ENCODE peak calls at places on chromosome 14, in ten cellular contexts. R, U, L, B, D, A, T, X, Z and O are unnamed samples.

GRCh38 chr14:81269100-81269978 is 48.6 kb upstream of the GTF2A1 start:
- DNase-seq in Z (no peak), L (peak), D (no peak), B (peak), R (no peak), X (no peak), U (peak), T (no peak), A (peak), O (no peak)

GRCh38 chr14:100898935-100899840 is 4.3 kb downstream of the RTL1 start:
- DNase-seq in X (no peak), L (no peak), T (no peak), A (no peak), R (peak), D (peak), B (peak), Z (no peak), U (no peak), O (no peak)

GRCh38 chr14:98218213-98218612 is 1053.8 kb downstream of the BCL11B start:
- DNase-seq in Z (no peak), T (no peak), L (no peak), A (no peak), B (no peak), R (no peak), X (no peak), U (no peak), D (no peak), O (no peak)

GRCh38 chr14:76786556-76786955 is 25.3 kb downstream of the VASH1 start:
- DNase-seq in A (no peak), D (no peak), B (no peak), Z (no peak), R (no peak), X (no peak), L (no peak), T (no peak), U (no peak), O (no peak)

GRCh38 chr14:74563233-74563585 is 48.8 kb downstream of the LTBP2 start:
- DNase-seq in L (no peak), R (no peak), T (no peak), U (no peak), B (no peak), X (no peak), Z (no peak), A (peak), D (no peak), O (no peak)

GRCh38 chr14:35287481-35288013 is 4.6 kb upstream of the PSMA6 start:
- DNase-seq in D (no peak), X (no peak), R (no peak), Z (no peak), L (no peak), U (no peak), T (no peak), A (no peak), B (peak), O (no peak)

GRCh38 chr14:87869619-87870583 is 123.1 kb downstream of the GALC start:
- DNase-seq in B (no peak), U (peak), A (peak), D (no peak), R (no peak), Z (no peak), L (peak), T (no peak), X (no peak), O (peak)

GRCh38 chr14:74984241-74985027 is 18.3 kb upstream of the EIF2B2 start:
- DNase-seq in L (no peak), B (peak), Z (no peak), T (no peak), X (no peak), A (no peak), R (no peak), U (no peak), D (no peak), O (no peak)

GRCh38 chr14:71372411-71372838 is 465.2 kb downstream of the PCNX1 start:
- DNase-seq in B (no peak), D (no peak), U (no peak), Z (no peak), A (peak), R (no peak), T (no peak), X (no peak), L (no peak), O (peak)

GRCh38 chr14:37655418-37655817 is 60.0 kb downstream of the TTC6 start:
- DNase-seq in L (no peak), D (no peak), U (no peak), Z (no peak), T (no peak), X (no peak), A (peak), R (no peak), B (no peak), O (no peak)

GRCh38 chr14:100419856-100420255 is 96.7 kb downstream of the SLC25A47 start:
- DNase-seq in X (no peak), Z (no peak), U (no peak), A (no peak), R (no peak), T (peak), L (no peak), D (no peak), B (peak), O (no peak)

GRCh38 chr14:89720741-89721315 is 233.7 kb downstream of the EFCAB11 start:
- DNase-seq in T (no peak), B (peak), L (no peak), A (no peak), D (peak), U (no peak), Z (peak), R (peak), X (peak), O (no peak)

GRCh38 chr14:103739793-103740501 is 24.3 kb downstream of the ZFYVE21 start:
- DNase-seq in X (no peak), B (peak), T (no peak), U (no peak), D (no peak), R (no peak), Z (no peak), L (no peak), A (no peak), O (no peak)

GRCh38 chr14:65958664-65959562 is 527.3 kb upstream of the CCDC196 start:
- DNase-seq in Z (no peak), U (no peak), T (no peak), L (no peak), B (no peak), A (peak), R (no peak), D (no peak), X (no peak), O (no peak)

GRCh38 chr14:106605548-106606448 is 1079.4 kb downstream of the TMEM121 start:
- DNase-seq in T (peak), A (no peak), B (peak), R (peak), U (no peak), Z (no peak), D (peak), L (no peak), X (peak), O (no peak)

GRCh38 chr14:53064461-53064860 is 88.7 kb downstream of the DDHD1 start:
- DNase-seq in X (no peak), B (no peak), T (no peak), A (peak), L (no peak), Z (no peak), U (no peak), D (no peak), R (no peak), O (no peak)

GRCh38 chr14:61607570-61608244 is 87.6 kb upstream of the HIF1A start:
- DNase-seq in Z (no peak), U (no peak), T (no peak), D (no peak), B (no peak), R (no peak), L (no peak), A (no peak), X (no peak), O (no peak)

GRCh38 chr14:73714656-73715081 is 485 bp upstream of the PNMA1 start:
- DNase-seq in Z (no peak), X (no peak), R (no peak), U (no peak), B (no peak), D (no peak), T (no peak), L (no peak), A (peak), O (no peak)

GRCh38 chr14:29716150-29716549 is 211.5 kb downstream of the PRKD1 start:
- DNase-seq in U (no peak), L (no peak), R (no peak), D (no peak), X (no peak), A (peak), T (no peak), B (no peak), Z (no peak), O (no peak)

GRCh38 chr14:96573473-96574100 is 71.4 kb downstream of the PAPOLA start:
- DNase-seq in D (no peak), L (no peak), B (no peak), X (no peak), T (no peak), U (no peak), A (no peak), Z (no peak), R (no peak), O (no peak)

GRCh38 chr14:97177016-97177415 is 379.8 kb downstream of the VRK1 start:
- DNase-seq in X (no peak), R (no peak), U (no peak), D (no peak), L (no peak), B (no peak), A (no peak), Z (no peak), T (peak), O (no peak)

GRCh38 chr14:81453166-81453766 is 53.1 kb upstream of the STON2 start:
- DNase-seq in B (peak), U (no peak), T (peak), Z (peak), L (no peak), R (no peak), A (peak), X (no peak), D (no peak), O (peak)

GRCh38 chr14:64296561-64296960 is 2.4 kb upstream of the ESR2 start:
- DNase-seq in X (no peak), Z (no peak), T (no peak), U (peak), L (no peak), R (no peak), D (no peak), A (peak), B (no peak), O (no peak)

GRCh38 chr14:76955575-76956252 is 72.8 kb downstream of the IRF2BPL start:
- DNase-seq in D (no peak), B (peak), R (no peak), X (no peak), L (no peak), Z (peak), T (no peak), A (peak), U (no peak), O (no peak)

GRCh38 chr14:80202888-80203562 is 8.3 kb downstream of the DIO2 start:
- DNase-seq in L (no peak), R (no peak), T (peak), Z (no peak), D (no peak), X (no peak), A (no peak), B (peak), U (no peak), O (no peak)

GRCh38 chr14:60515244-60515695 is 6.3 kb downstream of the SIX6 start:
- DNase-seq in A (no peak), D (no peak), B (no peak), L (no peak), Z (no peak), U (no peak), T (no peak), R (no peak), X (no peak), O (no peak)

GRCh38 chr14:33118653-33119052 is 180.0 kb downstream of the NPAS3 start:
- DNase-seq in B (no peak), R (no peak), X (no peak), A (no peak), L (no peak), Z (no peak), D (no peak), T (peak), U (no peak), O (no peak)

GRCh38 chr14:76848879-76849278 is 22.7 kb downstream of the LRRC74A start:
- DNase-seq in X (no peak), U (no peak), A (no peak), T (no peak), B (no peak), D (no peak), L (no peak), R (no peak), Z (no peak), O (no peak)

GRCh38 chr14:92491782-92492181 is 21.8 kb upstream of the RIN3 start:
- DNase-seq in U (no peak), X (no peak), Z (no peak), B (no peak), T (no peak), D (no peak), A (no peak), R (no peak), L (no peak), O (no peak)

GRCh38 chr14:21191809-21192446 is 36.1 kb upstream of the OR5AU1 start:
- DNase-seq in D (peak), L (peak), A (no peak), T (peak), B (peak), X (peak), Z (peak), U (no peak), R (peak), O (no peak)

GRCh38 chr14:33839193-33840076 is 111.4 kb downstream of the EGLN3 start:
- DNase-seq in Z (peak), U (peak), T (peak), B (peak), X (peak), L (no peak), R (no peak), A (peak), D (peak), O (no peak)

DNA sequence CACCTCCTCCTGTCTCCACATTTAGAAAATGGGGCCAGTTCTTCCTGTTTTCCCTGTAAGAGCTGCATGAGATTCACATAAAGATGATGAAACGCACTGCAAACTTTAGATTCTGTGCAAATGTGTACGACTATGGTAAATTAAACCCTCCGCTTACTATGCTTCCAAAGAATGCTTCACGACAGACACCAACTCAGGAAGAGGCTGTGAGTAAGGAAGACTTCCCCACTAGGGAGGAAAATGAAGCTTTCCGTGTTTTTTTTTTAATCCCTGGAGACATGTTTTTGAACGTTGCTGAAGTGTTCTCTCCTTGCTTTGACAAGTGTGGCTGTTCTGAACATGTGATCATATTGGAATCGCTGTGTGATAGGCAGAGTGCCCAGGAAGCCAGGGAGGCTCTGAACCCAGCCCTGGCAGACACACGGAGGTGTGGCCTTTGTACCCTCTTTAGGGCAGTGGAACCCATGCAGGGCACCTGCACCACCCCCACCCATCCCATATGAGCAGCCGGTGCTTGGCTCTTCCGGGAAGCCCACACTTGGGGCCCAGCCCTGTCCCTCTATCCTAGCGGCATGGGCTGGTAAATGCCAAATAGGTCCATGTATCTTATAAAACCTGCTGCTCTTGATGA is 7.5 kb upstream of the SYNE3 start:
- DNase-seq in U (no peak), B (peak), D (peak), T (no peak), A (peak), X (no peak), R (no peak), Z (no peak), L (no peak), O (no peak)
- TF ChIP-seq CTCF in U (no peak), B (peak), D (no peak), T (no peak), A (no peak), X (no peak), R (peak), Z (no peak), L (no peak), O (no peak)

GRCh38 chr14:72610831-72611200 is 283.1 kb downstream of the DPF3 start:
- DNase-seq in Z (no peak), U (no peak), A (no peak), R (no peak), B (no peak), T (no peak), D (no peak), L (no peak), X (no peak), O (no peak)

GRCh38 chr14:72613196-72613974 is 280.5 kb downstream of the DPF3 start:
- DNase-seq in B (peak), Z (peak), L (no peak), A (no peak), U (no peak), D (no peak), T (no peak), R (peak), X (peak), O (no peak)

GRCh38 chr14:72610096-72610830 is 283.6 kb downstream of the DPF3 start:
- DNase-seq in X (no peak), L (no peak), D (no peak), A (no peak), R (no peak), B (no peak), T (no peak), Z (no peak), U (no peak), O (no peak)

GRCh38 chr14:72611506-72611905 is 282.4 kb downstream of the DPF3 start:
- DNase-seq in T (peak), D (no peak), A (no peak), B (no peak), X (no peak), L (no peak), R (no peak), U (no peak), Z (no peak), O (no peak)

GRCh38 chr14:72611956-72612500 is 281.9 kb downstream of the DPF3 start:
- DNase-seq in D (no peak), X (no peak), U (no peak), Z (no peak), T (no peak), B (no peak), L (no peak), R (no peak), A (no peak), O (no peak)
- H3K4me3 ChIP-seq in D (no peak), X (no peak), U (no peak), Z (no peak), T (no peak), B (no peak), L (no peak), R (no peak), A (no peak), O (no peak)

GRCh38 chr14:69346710-69347109 is 51.4 kb downstream of the ERH start:
- DNase-seq in X (peak), T (peak), R (peak), A (no peak), D (no peak), L (no peak), B (peak), Z (no peak), U (no peak), O (no peak)
- TF ChIP-seq CTCF in X (peak), T (peak), R (peak), A (peak), D (peak), L (peak), B (peak), Z (peak), U (peak), O (peak)

GRCh38 chr14:56341766-56342418 is 223.7 kb downstream of the PELI2 start:
- DNase-seq in A (peak), T (no peak), L (no peak), X (no peak), U (no peak), R (no peak), Z (no peak), B (no peak), D (no peak), O (peak)
- H3K4me3 ChIP-seq in A (no peak), T (no peak), L (no peak), X (no peak), U (no peak), R (no peak), Z (no peak), B (no peak), D (no peak), O (no peak)

GRCh38 chr14:56840221-56840620 is 29.9 kb upstream of the OTX2 start:
- DNase-seq in R (no peak), A (no peak), T (no peak), U (no peak), Z (no peak), D (no peak), L (no peak), X (no peak), B (no peak), O (no peak)
- TF ChIP-seq CTCF in R (no peak), A (no peak), T (no peak), U (no peak), Z (no peak), D (no peak), L (no peak), X (no peak), B (no peak), O (no peak)

GRCh38 chr14:49506650-49507049 is 79.5 kb downstream of the RPS29 start:
- DNase-seq in D (no peak), U (no peak), X (no peak), Z (no peak), A (no peak), T (no peak), L (no peak), R (no peak), B (no peak), O (no peak)
- H3K4me3 ChIP-seq in D (no peak), U (no peak), X (no peak), Z (no peak), A (no peak), T (no peak), L (no peak), R (no peak), B (no peak), O (no peak)

DNA sequence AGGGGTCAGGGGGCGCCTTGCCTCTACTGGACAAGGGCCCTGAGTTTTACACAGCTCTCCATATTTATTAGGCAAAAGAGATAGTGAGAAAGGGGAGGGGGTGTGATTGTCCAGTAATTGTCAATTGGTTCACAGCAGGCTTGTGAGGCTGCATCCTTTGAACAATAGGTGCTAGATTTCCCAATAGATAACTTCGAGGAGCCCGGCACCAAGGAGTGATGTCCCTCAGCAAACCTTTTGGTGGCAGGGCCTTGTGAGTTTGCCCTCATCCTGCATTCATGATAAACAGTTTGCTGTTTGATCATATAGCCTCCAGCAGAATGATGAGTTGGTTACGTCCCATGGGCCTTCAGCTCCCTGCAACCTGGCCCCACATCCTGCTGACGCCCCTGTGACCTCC is 2.7 kb upstream of the PRIMA1 start:
- DNase-seq in X (no peak), B (no peak), L (no peak), T (no peak), A (no peak), U (no peak), D (no peak), R (no peak), Z (no peak), O (no peak)
- TF ChIP-seq CTCF in X (no peak), B (no peak), L (no peak), T (no peak), A (no peak), U (no peak), D (no peak), R (no peak), Z (no peak), O (no peak)